ENCODE peak calls at places on chromosomes 16 and 17, in eight cellular contexts. One of them, this sample, is unnamed. For H3K4me1, the result is how much of the 10 kb centered on the place peaks cover.

GRCh38 chr16:76226481-76226880 is 50.7 kb upstream of the CNTNAP4 start:
- DNase-seq in neural progenitor cell: no peak
- DNase-seq in lower lobe of right lung: no peak
- DNase-seq in right atrium auricular region: no peak
- DNase-seq in IMR-90: no peak
- DNase-seq in CD4-positive, CD25-positive, alpha-beta regulatory T cell: no peak
- DNase-seq in transverse colon: no peak
- DNase-seq in trophoblast cell: no peak
- DNase-seq in this sample: no peak

GRCh38 chr17:10790491-10791401 is 13.2 kb downstream of the TMEM238L start:
- DNase-seq in right atrium auricular region: no peak
- DNase-seq in lower lobe of right lung: no peak
- DNase-seq in IMR-90: no peak
- DNase-seq in CD4-positive, CD25-positive, alpha-beta regulatory T cell: no peak
- DNase-seq in transverse colon: peak
- DNase-seq in neural progenitor cell: no peak
- DNase-seq in trophoblast cell: peak
- DNase-seq in this sample: peak

GRCh38 chr16:87410958-87411357 is 18.8 kb downstream of the MAP1LC3B start:
- DNase-seq in right atrium auricular region: no peak
- DNase-seq in trophoblast cell: no peak
- DNase-seq in transverse colon: no peak
- DNase-seq in lower lobe of right lung: no peak
- DNase-seq in IMR-90: no peak
- DNase-seq in CD4-positive, CD25-positive, alpha-beta regulatory T cell: no peak
- DNase-seq in neural progenitor cell: peak
- DNase-seq in this sample: no peak

GRCh38 chr17:8552582-8553320 is 77.8 kb downstream of the MYH10 start:
- DNase-seq in lower lobe of right lung: no peak
- DNase-seq in transverse colon: no peak
- DNase-seq in CD4-positive, CD25-positive, alpha-beta regulatory T cell: no peak
- DNase-seq in IMR-90: peak
- DNase-seq in neural progenitor cell: no peak
- DNase-seq in right atrium auricular region: no peak
- DNase-seq in trophoblast cell: peak
- DNase-seq in this sample: no peak

GRCh38 chr16:81231014-81231413 is 7.5 kb upstream of the BCO1 start:
- DNase-seq in lower lobe of right lung: no peak
- DNase-seq in neural progenitor cell: no peak
- DNase-seq in right atrium auricular region: no peak
- DNase-seq in trophoblast cell: no peak
- DNase-seq in transverse colon: no peak
- DNase-seq in IMR-90: no peak
- DNase-seq in CD4-positive, CD25-positive, alpha-beta regulatory T cell: no peak
- DNase-seq in this sample: no peak

GRCh38 chr16:14071576-14072271 is 605 bp downstream of the MRTFB start:
- DNase-seq in right atrium auricular region: no peak
- DNase-seq in transverse colon: no peak
- DNase-seq in lower lobe of right lung: no peak
- DNase-seq in IMR-90: no peak
- DNase-seq in trophoblast cell: peak
- DNase-seq in neural progenitor cell: peak
- DNase-seq in CD4-positive, CD25-positive, alpha-beta regulatory T cell: no peak
- DNase-seq in this sample: peak

GRCh38 chr17:17849147-17849820 is 12.5 kb upstream of the SREBF1 start:
- DNase-seq in right atrium auricular region: peak
- DNase-seq in IMR-90: no peak
- DNase-seq in CD4-positive, CD25-positive, alpha-beta regulatory T cell: peak
- DNase-seq in lower lobe of right lung: peak
- DNase-seq in transverse colon: peak
- DNase-seq in neural progenitor cell: no peak
- DNase-seq in trophoblast cell: no peak
- DNase-seq in this sample: no peak

GRCh38 chr17:33973491-33973890 is 281.6 kb upstream of the CCL2 start:
- DNase-seq in CD4-positive, CD25-positive, alpha-beta regulatory T cell: no peak
- DNase-seq in transverse colon: no peak
- DNase-seq in neural progenitor cell: no peak
- DNase-seq in trophoblast cell: no peak
- DNase-seq in lower lobe of right lung: no peak
- DNase-seq in right atrium auricular region: no peak
- DNase-seq in IMR-90: no peak
- DNase-seq in this sample: no peak

GRCh38 chr16:19664166-19664565 is 53.9 kb downstream of the KNOP1 start:
- DNase-seq in transverse colon: no peak
- DNase-seq in CD4-positive, CD25-positive, alpha-beta regulatory T cell: no peak
- DNase-seq in lower lobe of right lung: no peak
- DNase-seq in right atrium auricular region: no peak
- DNase-seq in trophoblast cell: no peak
- DNase-seq in neural progenitor cell: no peak
- DNase-seq in IMR-90: no peak
- DNase-seq in this sample: no peak

GRCh38 chr17:7041607-7042506 is 2.0 kb downstream of the SLC16A11 start:
- DNase-seq in neural progenitor cell: peak
- DNase-seq in right atrium auricular region: no peak
- DNase-seq in IMR-90: no peak
- DNase-seq in lower lobe of right lung: no peak
- DNase-seq in transverse colon: no peak
- DNase-seq in trophoblast cell: peak
- DNase-seq in CD4-positive, CD25-positive, alpha-beta regulatory T cell: no peak
- DNase-seq in this sample: no peak

GRCh38 chr16:535446-536405 is 8.2 kb downstream of the CAPN15 start:
- DNase-seq in neural progenitor cell: no peak
- DNase-seq in lower lobe of right lung: no peak
- DNase-seq in transverse colon: peak
- DNase-seq in trophoblast cell: peak
- DNase-seq in CD4-positive, CD25-positive, alpha-beta regulatory T cell: no peak
- DNase-seq in right atrium auricular region: peak
- DNase-seq in IMR-90: peak
- DNase-seq in this sample: no peak

GRCh38 chr17:72529386-72529785 is 408.6 kb downstream of the SOX9 start:
- DNase-seq in neural progenitor cell: peak
- DNase-seq in right atrium auricular region: no peak
- DNase-seq in CD4-positive, CD25-positive, alpha-beta regulatory T cell: no peak
- DNase-seq in lower lobe of right lung: no peak
- DNase-seq in transverse colon: no peak
- DNase-seq in trophoblast cell: no peak
- DNase-seq in IMR-90: no peak
- DNase-seq in this sample: no peak

GRCh38 chr16:10297341-10298006 is 88.4 kb upstream of the ATF7IP2 start:
- DNase-seq in transverse colon: peak
- DNase-seq in IMR-90: no peak
- DNase-seq in trophoblast cell: no peak
- DNase-seq in lower lobe of right lung: peak
- DNase-seq in neural progenitor cell: no peak
- DNase-seq in CD4-positive, CD25-positive, alpha-beta regulatory T cell: no peak
- DNase-seq in right atrium auricular region: no peak
- DNase-seq in this sample: no peak

GRCh38 chr17:43846963-43847369 is at the start of gene CD300LG:
- DNase-seq in IMR-90: no peak
- DNase-seq in right atrium auricular region: no peak
- DNase-seq in neural progenitor cell: peak
- DNase-seq in trophoblast cell: no peak
- DNase-seq in CD4-positive, CD25-positive, alpha-beta regulatory T cell: no peak
- DNase-seq in lower lobe of right lung: peak
- DNase-seq in transverse colon: no peak
- DNase-seq in this sample: no peak

GRCh38 chr17:35046740-35047283 is 16.7 kb downstream of the RFFL start:
- DNase-seq in neural progenitor cell: peak
- DNase-seq in transverse colon: no peak
- DNase-seq in trophoblast cell: no peak
- DNase-seq in CD4-positive, CD25-positive, alpha-beta regulatory T cell: peak
- DNase-seq in right atrium auricular region: no peak
- DNase-seq in IMR-90: peak
- DNase-seq in lower lobe of right lung: no peak
- DNase-seq in this sample: no peak

GRCh38 chr17:35050170-35050569 is 13.3 kb downstream of the RFFL start:
- DNase-seq in neural progenitor cell: no peak
- DNase-seq in right atrium auricular region: no peak
- DNase-seq in transverse colon: no peak
- DNase-seq in trophoblast cell: no peak
- DNase-seq in lower lobe of right lung: no peak
- DNase-seq in CD4-positive, CD25-positive, alpha-beta regulatory T cell: no peak
- DNase-seq in IMR-90: no peak
- DNase-seq in this sample: no peak

GRCh38 chr17:35046245-35046644 is 17.3 kb downstream of the RFFL start:
- DNase-seq in CD4-positive, CD25-positive, alpha-beta regulatory T cell: no peak
- DNase-seq in transverse colon: no peak
- DNase-seq in lower lobe of right lung: no peak
- DNase-seq in trophoblast cell: no peak
- DNase-seq in right atrium auricular region: no peak
- DNase-seq in IMR-90: no peak
- DNase-seq in neural progenitor cell: no peak
- DNase-seq in this sample: no peak

GRCh38 chr17:35051183-35051578 is 12.3 kb downstream of the RFFL start:
- DNase-seq in right atrium auricular region: no peak
- DNase-seq in neural progenitor cell: no peak
- DNase-seq in trophoblast cell: no peak
- DNase-seq in IMR-90: no peak
- DNase-seq in CD4-positive, CD25-positive, alpha-beta regulatory T cell: peak
- DNase-seq in lower lobe of right lung: no peak
- DNase-seq in transverse colon: peak
- DNase-seq in this sample: no peak

GRCh38 chr17:35048685-35049379 is 14.7 kb downstream of the RFFL start:
- DNase-seq in IMR-90: no peak
- DNase-seq in lower lobe of right lung: no peak
- DNase-seq in right atrium auricular region: no peak
- DNase-seq in transverse colon: no peak
- DNase-seq in CD4-positive, CD25-positive, alpha-beta regulatory T cell: no peak
- DNase-seq in trophoblast cell: no peak
- DNase-seq in neural progenitor cell: no peak
- DNase-seq in this sample: no peak
- H3K4me3 ChIP-seq in IMR-90: no peak
- H3K4me3 ChIP-seq in lower lobe of right lung: no peak
- H3K4me3 ChIP-seq in right atrium auricular region: no peak
- H3K4me3 ChIP-seq in transverse colon: no peak
- H3K4me3 ChIP-seq in CD4-positive, CD25-positive, alpha-beta regulatory T cell: peak
- H3K4me3 ChIP-seq in trophoblast cell: no peak
- H3K4me3 ChIP-seq in neural progenitor cell: no peak
- H3K4me3 ChIP-seq in this sample: no peak

DNA sequence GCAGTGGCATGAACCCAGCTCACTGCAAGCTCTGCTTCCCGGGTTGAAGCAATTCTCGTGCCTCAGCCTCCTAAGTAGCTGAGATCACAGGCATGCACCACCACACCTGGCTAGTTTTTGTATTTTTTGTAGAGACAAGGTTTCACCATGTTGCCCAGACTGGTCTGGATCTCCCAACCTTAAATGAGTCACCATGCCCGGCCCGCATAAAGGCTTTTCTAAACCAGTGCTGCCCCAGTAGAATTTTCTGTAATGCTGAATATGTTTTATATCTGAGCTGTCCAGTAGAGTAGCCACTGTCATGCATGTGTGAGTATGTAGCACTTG is 36.9 kb upstream of the WSB1 start:
- DNase-seq in CD4-positive, CD25-positive, alpha-beta regulatory T cell: no peak
- DNase-seq in IMR-90: no peak
- DNase-seq in neural progenitor cell: no peak
- DNase-seq in trophoblast cell: peak
- DNase-seq in transverse colon: no peak
- DNase-seq in lower lobe of right lung: no peak
- DNase-seq in right atrium auricular region: no peak
- DNase-seq in this sample: no peak
- H3K27ac ChIP-seq in CD4-positive, CD25-positive, alpha-beta regulatory T cell: no peak
- H3K27ac ChIP-seq in IMR-90: peak
- H3K27ac ChIP-seq in neural progenitor cell: no peak
- H3K27ac ChIP-seq in trophoblast cell: no peak
- H3K27ac ChIP-seq in transverse colon: peak
- H3K27ac ChIP-seq in lower lobe of right lung: peak
- H3K27ac ChIP-seq in right atrium auricular region: no peak
- H3K27ac ChIP-seq in this sample: peak

DNA sequence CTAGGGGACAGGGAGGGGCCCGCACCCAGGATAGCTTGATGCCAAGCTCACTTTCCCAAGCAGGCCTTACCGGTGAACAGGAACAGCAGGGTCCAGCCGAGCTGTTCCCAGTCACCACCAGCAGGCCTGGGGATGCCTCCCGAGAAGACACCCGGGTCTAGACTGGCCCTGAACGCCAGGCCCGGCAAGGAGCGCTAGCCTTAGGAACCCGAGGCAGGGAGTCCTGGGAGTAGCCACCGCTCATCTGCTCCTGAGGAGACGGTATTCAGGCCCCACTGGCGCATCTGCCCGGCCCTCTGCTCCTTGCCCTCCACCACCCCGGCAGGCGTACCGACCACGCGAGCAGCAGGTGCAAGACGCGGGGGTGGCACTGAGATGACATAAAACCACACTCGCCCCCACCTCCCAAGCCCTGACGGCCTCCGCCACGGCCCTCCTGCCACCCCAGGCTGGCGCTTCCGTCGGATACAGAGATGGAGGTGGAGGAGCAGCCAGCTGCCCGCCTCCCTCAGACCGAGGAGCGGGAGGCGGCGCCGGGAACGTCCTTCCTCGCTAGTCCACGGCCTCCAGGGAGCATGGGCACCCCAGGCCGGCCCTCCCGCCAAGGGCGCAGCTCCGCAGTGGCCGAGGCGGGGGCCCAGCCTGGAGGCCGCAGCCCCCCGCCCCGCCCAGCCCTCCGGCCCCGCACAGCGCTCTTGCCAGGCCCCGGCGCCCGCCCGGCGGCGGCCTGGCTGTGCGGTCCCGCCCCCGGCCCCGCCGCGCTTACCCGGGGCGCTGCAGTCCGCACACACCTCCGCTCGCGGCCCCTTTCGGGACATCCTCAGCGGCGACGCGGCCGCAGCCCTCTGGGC is 662 bp downstream of the GIT1 start:
- DNase-seq in lower lobe of right lung: peak
- DNase-seq in neural progenitor cell: peak
- DNase-seq in IMR-90: peak
- DNase-seq in CD4-positive, CD25-positive, alpha-beta regulatory T cell: peak
- DNase-seq in trophoblast cell: no peak
- DNase-seq in right atrium auricular region: no peak
- DNase-seq in transverse colon: peak
- DNase-seq in this sample: peak
- H3K4me1 ChIP-seq in lower lobe of right lung: half or more
- H3K4me1 ChIP-seq in neural progenitor cell: half or more
- H3K4me1 ChIP-seq in IMR-90: under half
- H3K4me1 ChIP-seq in CD4-positive, CD25-positive, alpha-beta regulatory T cell: half or more
- H3K4me1 ChIP-seq in trophoblast cell: under half
- H3K4me1 ChIP-seq in right atrium auricular region: half or more
- H3K4me1 ChIP-seq in transverse colon: under half
- H3K4me1 ChIP-seq in this sample: under half

DNA sequence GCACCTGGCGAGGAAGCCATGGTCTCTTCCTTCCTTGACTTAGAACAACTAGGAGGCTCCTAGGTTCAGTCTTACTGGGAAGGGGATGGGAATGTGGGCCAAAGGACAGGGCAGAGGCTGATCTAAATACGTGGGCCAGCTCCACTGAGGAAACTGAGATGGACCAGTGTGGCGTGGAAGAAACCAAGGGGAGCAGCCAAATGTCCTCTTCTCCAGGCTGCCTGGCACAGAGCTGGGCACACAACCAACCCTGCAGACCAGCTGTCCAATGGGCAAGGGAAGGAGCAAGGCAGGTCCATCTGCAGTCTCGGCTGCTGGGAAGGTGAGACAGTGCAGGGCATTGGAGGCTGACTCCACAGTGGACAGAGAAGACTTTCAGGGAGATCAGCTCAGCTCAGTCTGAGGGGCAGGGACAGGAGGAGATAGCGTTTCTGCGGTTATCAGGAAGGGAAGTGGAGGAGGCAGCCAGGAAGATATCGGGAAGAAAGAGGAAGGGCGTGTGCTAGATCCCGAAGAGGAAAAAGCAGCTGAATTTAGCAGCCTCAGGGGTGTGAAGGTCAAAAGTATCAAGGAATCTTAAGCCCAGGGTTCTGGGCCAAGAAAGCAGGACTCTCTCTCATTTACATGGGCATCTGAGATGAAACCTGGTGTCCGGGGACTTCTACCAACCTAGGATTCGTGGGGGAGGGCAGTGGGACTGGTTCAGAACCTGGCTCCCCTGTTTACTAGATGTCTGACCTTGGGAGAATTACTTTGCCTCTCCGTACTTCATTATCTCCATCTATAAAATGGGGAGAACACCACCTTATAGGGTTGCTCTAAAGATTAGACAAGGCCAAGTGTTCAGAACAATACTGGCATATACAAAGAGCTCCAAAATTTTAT is 1.8 kb downstream of the KIFC3 start:
- DNase-seq in trophoblast cell: no peak
- DNase-seq in transverse colon: no peak
- DNase-seq in IMR-90: no peak
- DNase-seq in CD4-positive, CD25-positive, alpha-beta regulatory T cell: no peak
- DNase-seq in lower lobe of right lung: peak
- DNase-seq in right atrium auricular region: no peak
- DNase-seq in neural progenitor cell: no peak
- DNase-seq in this sample: no peak
- H3K4me3 ChIP-seq in trophoblast cell: no peak
- H3K4me3 ChIP-seq in transverse colon: no peak
- H3K4me3 ChIP-seq in IMR-90: no peak
- H3K4me3 ChIP-seq in CD4-positive, CD25-positive, alpha-beta regulatory T cell: no peak
- H3K4me3 ChIP-seq in lower lobe of right lung: peak
- H3K4me3 ChIP-seq in right atrium auricular region: peak
- H3K4me3 ChIP-seq in neural progenitor cell: no peak
- H3K4me3 ChIP-seq in this sample: peak